ENCODE peak calls at places on chromosomes 13 and 19, in nine cellular contexts. Q is testis; W is breast epithelium; X is GM23248; U is transverse colon; R is pancreas; V is PC-3; Y is CD8-positive, alpha-beta T cell; B is body of pancreas. J is an unnamed sample. For H3K27me3 and H3K9me3, the result is how much of the 10 kb centered on the place peaks cover.

GRCh38 chr13:113724016-113724758 is 34.8 kb upstream of the TMEM255B start:
- DNase-seq in V (no peak), U (no peak), R (no peak), Q (no peak), Y (no peak), W (no peak), X (no peak), B (no peak), J (no peak)

GRCh38 chr13:110318920-110319319 is 11.8 kb downstream of the COL4A2 start:
- DNase-seq in V (no peak), Q (no peak), X (no peak), B (no peak), W (no peak), Y (no peak), R (no peak), U (no peak), J (no peak)

GRCh38 chr19:8126008-8126407 is 23.4 kb downstream of the FBN3 start:
- DNase-seq in B (no peak), X (no peak), U (no peak), W (no peak), Y (no peak), R (no peak), V (no peak), Q (no peak), J (no peak)

GRCh38 chr13:24215732-24216131 is 55.2 kb downstream of the SPATA13 start:
- DNase-seq in V (peak), W (peak), B (peak), U (no peak), Y (no peak), R (peak), Q (no peak), X (peak), J (peak)

GRCh38 chr13:33785384-33785783 is 32.6 kb upstream of the RFC3 start:
- DNase-seq in U (no peak), Q (no peak), R (no peak), X (no peak), Y (no peak), W (no peak), B (no peak), V (no peak), J (no peak)

GRCh38 chr19:47187797-47188196 is 43.2 kb downstream of the BBC3 start:
- DNase-seq in W (no peak), R (no peak), Q (no peak), X (no peak), Y (no peak), B (no peak), V (peak), U (peak), J (no peak)

GRCh38 chr19:38337360-38337653 is 1.7 kb downstream of the CATSPERG start:
- DNase-seq in R (no peak), V (no peak), B (no peak), U (no peak), Q (no peak), W (no peak), Y (no peak), X (no peak), J (no peak)

GRCh38 chr13:34594507-34594906 is 347.6 kb upstream of the NBEA start:
- DNase-seq in X (no peak), Y (no peak), V (no peak), U (no peak), R (no peak), W (no peak), Q (no peak), B (no peak), J (no peak)

GRCh38 chr13:111900390-111901180 is 166.4 kb upstream of the SOX1 start:
- DNase-seq in U (no peak), X (no peak), V (no peak), Y (no peak), B (no peak), W (peak), Q (peak), R (peak), J (peak)

GRCh38 chr19:6271251-6271650 is 8.5 kb downstream of the MLLT1 start:
- DNase-seq in U (no peak), Q (no peak), R (no peak), V (no peak), Y (no peak), X (peak), B (no peak), W (no peak), J (no peak)

GRCh38 chr13:93172109-93172508 is 54.5 kb upstream of the GPC6 start:
- DNase-seq in U (no peak), W (no peak), X (no peak), V (no peak), Q (peak), B (no peak), Y (no peak), R (no peak), J (no peak)

GRCh38 chr19:6417713-6418561 is 6.7 kb downstream of the KHSRP start:
- DNase-seq in R (no peak), Y (no peak), Q (peak), W (no peak), U (no peak), X (peak), V (peak), B (peak), J (no peak)

GRCh38 chr13:23622991-23623390 is 52.8 kb downstream of the TNFRSF19 start:
- DNase-seq in W (no peak), R (no peak), U (no peak), X (no peak), Y (no peak), Q (no peak), B (no peak), V (no peak), J (no peak)

GRCh38 chr13:24678151-24678550 is 2.1 kb upstream of the ATP12A start:
- DNase-seq in R (no peak), Y (no peak), W (no peak), Q (no peak), V (no peak), U (no peak), X (no peak), B (no peak), J (no peak)

GRCh38 chr19:54674021-54674617 is 11.3 kb downstream of the LILRB4 start:
- DNase-seq in X (peak), Y (no peak), W (no peak), U (no peak), R (no peak), B (no peak), Q (no peak), V (peak), J (no peak)

GRCh38 chr13:113539176-113539575 is 45.4 kb upstream of the TFDP1 start:
- DNase-seq in Y (no peak), W (peak), R (no peak), Q (no peak), U (no peak), V (no peak), X (no peak), B (no peak), J (no peak)

GRCh38 chr19:13597625-13598024 is 91.3 kb upstream of the CACNA1A start:
- DNase-seq in Y (peak), Q (peak), W (no peak), U (peak), B (peak), R (peak), X (peak), V (peak), J (peak)

GRCh38 chr13:47481521-47481920 is 519.6 kb downstream of the SUCLA2 start:
- DNase-seq in U (no peak), R (no peak), Q (no peak), B (no peak), V (no peak), W (no peak), X (no peak), Y (no peak), J (no peak)

GRCh38 chr13:40275636-40276035 is 390.8 kb downstream of the FOXO1 start:
- DNase-seq in X (peak), U (no peak), Y (no peak), W (no peak), B (no peak), Q (no peak), R (no peak), V (peak), J (no peak)

GRCh38 chr13:29159871-29160270 is 339.7 kb downstream of the MTUS2 start:
- DNase-seq in U (no peak), X (no peak), W (no peak), Y (no peak), B (no peak), V (no peak), R (no peak), Q (no peak), J (no peak)

GRCh38 chr13:113643593-113643992 is 14.4 kb downstream of the ATP4B start:
- DNase-seq in R (no peak), X (no peak), U (no peak), B (no peak), W (no peak), Q (no peak), Y (no peak), V (no peak), J (no peak)

GRCh38 chr19:18225702-18226468 is at the start of gene PDE4C:
- DNase-seq in Y (no peak), R (no peak), Q (no peak), V (no peak), U (no peak), W (no peak), X (peak), B (no peak), J (peak)

GRCh38 chr19:40363128-40363527 is 14.6 kb downstream of the PLD3 start:
- DNase-seq in B (no peak), X (no peak), Q (no peak), Y (no peak), U (no peak), R (no peak), V (no peak), W (no peak), J (no peak)

GRCh38 chr19:49932731-49933131 is 3.4 kb upstream of the NUP62 start:
- DNase-seq in R (no peak), Y (peak), X (no peak), W (no peak), B (no peak), V (no peak), Q (no peak), U (no peak), J (no peak)

GRCh38 chr19:31946491-31946890 is 398.9 kb upstream of the ZNF507 start:
- DNase-seq in V (no peak), Y (no peak), X (no peak), B (no peak), W (no peak), Q (no peak), U (no peak), R (no peak), J (no peak)

GRCh38 chr13:80054806-80055205 is 286.1 kb downstream of the SPRY2 start:
- DNase-seq in B (no peak), Q (no peak), U (no peak), W (no peak), V (no peak), R (no peak), Y (no peak), X (peak), J (no peak)

GRCh38 chr13:43666403-43666802 is 120.4 kb downstream of the ENOX1 start:
- DNase-seq in W (no peak), Q (no peak), Y (no peak), X (no peak), U (peak), V (no peak), R (no peak), B (no peak), J (no peak)

GRCh38 chr19:55494172-55494761 is 6.0 kb downstream of the SSC5D start:
- DNase-seq in Q (peak), Y (no peak), B (no peak), V (no peak), W (no peak), R (no peak), X (no peak), U (no peak), J (no peak)

GRCh38 chr13:40993987-40994386 is 25.1 kb downstream of the ELF1 start:
- DNase-seq in R (peak), U (peak), W (no peak), Q (no peak), X (no peak), B (peak), Y (no peak), V (peak), J (no peak)

GRCh38 chr19:47490031-47490430 is 6.0 kb upstream of the KPTN start:
- DNase-seq in Q (no peak), R (no peak), X (no peak), W (no peak), B (no peak), Y (no peak), V (no peak), U (no peak), J (no peak)

GRCh38 chr19:32914879-32915278 is 45.3 kb upstream of the SLC7A9 start:
- DNase-seq in Y (no peak), B (no peak), W (no peak), R (no peak), U (no peak), X (peak), Q (no peak), V (peak), J (no peak)

GRCh38 chr19:21491161-21491560 is 14.2 kb upstream of the ZNF429 start:
- DNase-seq in U (no peak), B (no peak), V (no peak), X (peak), R (no peak), W (no peak), Q (no peak), Y (no peak), J (no peak)

GRCh38 chr13:97026759-97027555 is 32.7 kb upstream of the OXGR1 start:
- DNase-seq in U (no peak), R (no peak), B (no peak), Q (no peak), Y (no peak), X (peak), V (no peak), W (no peak), J (no peak)

GRCh38 chr13:52070929-52071523 is 46.5 kb downstream of the UTP14C start:
- DNase-seq in B (no peak), R (no peak), W (no peak), Y (no peak), X (peak), V (no peak), U (no peak), Q (no peak), J (no peak)

GRCh38 chr19:52734340-52734892 is 428 bp downstream of the ZNF611 start:
- DNase-seq in Q (peak), B (no peak), U (peak), X (peak), W (no peak), V (no peak), R (no peak), Y (no peak), J (peak)

GRCh38 chr19:4472174-4472974 is at the start of gene HDGFL2:
- DNase-seq in U (no peak), V (no peak), Y (no peak), W (no peak), R (no peak), B (no peak), X (no peak), Q (no peak), J (no peak)

GRCh38 chr13:29521336-29521735 is 74.2 kb downstream of the SLC7A1 start:
- DNase-seq in U (no peak), Y (no peak), V (no peak), R (no peak), Q (no peak), X (no peak), B (no peak), W (no peak), J (no peak)

GRCh38 chr13:45398862-45399261 is 19.3 kb downstream of the SLC25A30 start:
- DNase-seq in Q (no peak), B (no peak), W (no peak), R (no peak), X (no peak), V (no peak), U (no peak), Y (peak), J (no peak)

GRCh38 chr13:45392811-45393210 is 25.4 kb downstream of the SLC25A30 start:
- DNase-seq in V (no peak), R (no peak), W (no peak), Y (no peak), Q (no peak), X (no peak), U (no peak), B (no peak), J (no peak)

GRCh38 chr13:45391926-45392325 is 26.2 kb downstream of the SLC25A30 start:
- DNase-seq in Q (no peak), B (no peak), V (no peak), R (no peak), X (no peak), W (no peak), Y (no peak), U (no peak), J (no peak)

GRCh38 chr13:45396548-45397095 is 21.6 kb downstream of the SLC25A30 start:
- DNase-seq in Y (no peak), R (no peak), Q (peak), W (no peak), B (no peak), V (no peak), X (no peak), U (no peak), J (peak)

GRCh38 chr13:45393941-45394570 is 24.1 kb downstream of the SLC25A30 start:
- DNase-seq in V (peak), W (no peak), Y (no peak), R (no peak), B (peak), Q (peak), U (peak), X (peak), J (peak)
- H3K27me3 ChIP-seq in V (under half), W (under half), Y (under half), R (under half), B (under half), Q (under half), U (under half), X (under half), J (under half)

DNA sequence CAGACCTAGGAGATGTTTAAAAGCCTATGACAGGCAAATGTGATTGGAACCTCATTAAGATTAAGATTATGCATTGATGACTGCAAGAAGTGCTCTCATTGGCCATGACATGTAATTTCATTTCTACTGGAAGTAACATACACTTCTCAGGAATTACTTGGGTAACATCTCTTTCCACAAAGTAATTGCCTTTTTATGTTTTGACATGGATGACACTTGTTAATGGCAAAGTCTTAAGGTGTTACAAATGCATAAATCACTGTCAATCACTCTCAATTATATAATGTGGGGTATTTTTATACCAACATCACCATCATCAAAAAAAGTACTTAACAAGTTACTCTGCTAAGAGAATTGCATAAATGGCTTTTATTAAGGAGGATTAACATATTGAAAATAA is 326.9 kb upstream of the MIR17HG start:
- DNase-seq in Q (no peak), R (no peak), X (no peak), Y (no peak), U (no peak), B (no peak), V (no peak), W (no peak), J (no peak)
- H3K4me3 ChIP-seq in Q (no peak), R (no peak), X (no peak), Y (no peak), U (no peak), B (no peak), V (no peak), W (no peak), J (no peak)

GRCh38 chr19:9757544-9758501 is 10.7 kb downstream of the ZNF846 start:
- DNase-seq in X (peak), B (no peak), U (no peak), R (no peak), Q (no peak), V (no peak), Y (no peak), W (no peak), J (no peak)

GRCh38 chr19:9751449-9751848 is 17.1 kb downstream of the ZNF846 start:
- DNase-seq in W (no peak), U (no peak), Q (peak), R (no peak), Y (no peak), B (no peak), X (no peak), V (no peak), J (no peak)

GRCh38 chr19:9752701-9753443 is 15.7 kb downstream of the ZNF846 start:
- DNase-seq in R (no peak), V (no peak), Y (no peak), U (no peak), X (no peak), Q (no peak), B (no peak), W (no peak), J (no peak)
- H3K9me3 ChIP-seq in R (under half), V (under half), Y (under half), U (under half), X (under half), Q (under half), B (under half), W (half or more), J (under half)

GRCh38 chr19:2318923-2319322 is 9.5 kb downstream of the LSM7 start:
- DNase-seq in X (no peak), B (no peak), Q (no peak), W (no peak), U (no peak), R (no peak), Y (no peak), V (no peak), J (no peak)
- H3K27me3 ChIP-seq in X (under half), B (under half), Q (under half), W (under half), U (under half), R (under half), Y (under half), V (under half), J (under half)

GRCh38 chr19:15641901-15642491 is 1.3 kb downstream of the CYP4F3 start:
- DNase-seq in U (no peak), V (no peak), X (no peak), Y (no peak), B (peak), W (no peak), R (no peak), Q (no peak), J (no peak)
- H3K4me3 ChIP-seq in U (no peak), V (no peak), X (no peak), Y (no peak), B (no peak), W (no peak), R (no peak), Q (no peak), J (no peak)

GRCh38 chr19:9407827-9408226 is 27.5 kb downstream of the ZNF266 start:
- DNase-seq in R (no peak), V (no peak), Q (no peak), X (no peak), W (no peak), Y (no peak), U (no peak), B (no peak), J (no peak)
- H3K9me3 ChIP-seq in R (under half), V (half or more), Q (under half), X (under half), W (half or more), Y (under half), U (half or more), B (under half), J (under half)

GRCh38 chr19:10421981-10422461 is 1.7 kb downstream of the PDE4A start:
- DNase-seq in Y (no peak), W (no peak), X (no peak), U (no peak), V (no peak), Q (no peak), B (no peak), R (no peak), J (no peak)

GRCh38 chr19:10424011-10424637 is 3.8 kb downstream of the PDE4A start:
- DNase-seq in W (peak), B (peak), Y (no peak), R (peak), X (peak), V (peak), U (peak), Q (peak), J (peak)

GRCh38 chr19:10421240-10421948 is 1.1 kb downstream of the PDE4A start:
- DNase-seq in V (no peak), U (no peak), Y (no peak), Q (no peak), X (no peak), R (no peak), B (no peak), W (no peak), J (no peak)

GRCh38 chr19:10420444-10421239 is at the start of gene PDE4A:
- DNase-seq in W (no peak), U (no peak), Y (no peak), Q (no peak), X (peak), R (no peak), V (peak), B (no peak), J (peak)

DNA sequence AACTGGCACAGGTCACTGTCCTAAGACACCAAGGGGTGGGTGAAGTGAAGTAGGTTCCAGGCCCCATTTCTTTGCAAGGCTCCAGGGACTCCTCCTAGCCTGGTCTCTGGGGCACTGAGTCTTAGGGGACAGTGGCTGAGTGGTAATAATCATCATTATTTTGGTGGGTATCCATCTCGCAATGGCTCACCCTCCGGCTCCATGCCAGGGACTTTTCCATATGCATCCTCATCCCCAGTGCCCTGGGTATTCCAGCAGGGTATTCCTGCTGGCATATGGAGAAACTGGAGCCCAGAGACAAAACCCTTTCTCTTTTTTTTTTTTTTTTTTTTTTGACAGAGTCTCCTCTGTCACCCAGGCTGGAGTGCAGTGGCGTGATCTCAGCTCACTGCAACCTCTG is 2.5 kb downstream of the PDE4A start:
- DNase-seq in W (no peak), Q (no peak), Y (no peak), R (no peak), X (no peak), U (no peak), B (no peak), V (no peak), J (peak)
- H3K27me3 ChIP-seq in W (half or more), Q (under half), Y (under half), R (under half), X (under half), U (half or more), B (under half), V (under half), J (half or more)

GRCh38 chr19:58262922-58263296 is 15.8 kb upstream of the ZNF8 start:
- DNase-seq in W (no peak), X (no peak), B (no peak), Q (no peak), R (no peak), V (no peak), U (no peak), Y (no peak), J (no peak)

GRCh38 chr19:58265100-58265499 is 13.7 kb upstream of the ZNF8 start:
- DNase-seq in B (no peak), Y (no peak), R (no peak), V (no peak), W (no peak), U (no peak), Q (no peak), X (no peak), J (no peak)

GRCh38 chr19:58261968-58262921 is 16.5 kb upstream of the ZNF8 start:
- DNase-seq in Q (no peak), B (no peak), X (peak), W (no peak), Y (no peak), U (no peak), R (no peak), V (peak), J (no peak)

GRCh38 chr19:58261600-58261967 is 17.2 kb upstream of the ZNF8 start:
- DNase-seq in V (no peak), U (no peak), Q (no peak), W (no peak), X (peak), B (no peak), R (no peak), Y (no peak), J (no peak)
- H3K4me3 ChIP-seq in V (peak), U (no peak), Q (no peak), W (no peak), X (no peak), B (no peak), R (no peak), Y (peak), J (no peak)

J was measured in MG63.